ENCODE peak calls at places on chromosome 19, in five cellular contexts. B, O, C, G and U are unnamed samples.

GRCh38 chr19:48368942-48369341 is 4.8 kb downstream of the SYNGR4 start:
- DNase-seq in B (no peak), O (no peak), G (no peak), C (no peak), U (no peak)

GRCh38 chr19:18100710-18101109 is 3.1 kb downstream of the MAST3 start:
- DNase-seq in C (no peak), G (no peak), O (no peak), B (no peak), U (no peak)

GRCh38 chr19:28297036-28297435 is 915.9 kb downstream of the UQCRFS1 start:
- DNase-seq in O (no peak), G (no peak), B (no peak), C (no peak), U (no peak)

GRCh38 chr19:1064661-1065605 is 2.0 kb upstream of the ARHGAP45 start:
- DNase-seq in C (peak), G (peak), B (peak), O (no peak), U (peak)

GRCh38 chr19:15276620-15277019 is 44.4 kb upstream of the EPHX3 start:
- DNase-seq in B (no peak), G (no peak), C (no peak), O (no peak), U (no peak)

GRCh38 chr19:4861147-4861546 is 6.3 kb downstream of the PLIN3 start:
- DNase-seq in B (peak), O (peak), G (no peak), C (no peak), U (no peak)

GRCh38 chr19:47492137-47492533 is 8.1 kb upstream of the KPTN start:
- DNase-seq in C (no peak), G (no peak), O (no peak), B (no peak), U (no peak)

GRCh38 chr19:38649305-38650179 is 2.1 kb downstream of the ACTN4 start:
- DNase-seq in O (no peak), C (no peak), G (no peak), B (peak), U (no peak)

GRCh38 chr19:2488942-2489731 is 13.2 kb downstream of the GADD45B start:
- DNase-seq in B (peak), O (no peak), C (no peak), G (no peak), U (no peak)

GRCh38 chr19:45640849-45641273 is 1.7 kb upstream of the EML2 start:
- DNase-seq in B (no peak), O (peak), G (no peak), C (peak), U (peak)

GRCh38 chr19:18878858-18879578 is 16.9 kb downstream of the CERS1 start:
- DNase-seq in B (no peak), C (no peak), O (no peak), G (no peak), U (no peak)

GRCh38 chr19:16157601-16158000 is 14.1 kb downstream of the HSH2D start:
- DNase-seq in G (no peak), O (no peak), B (no peak), C (no peak), U (no peak)